ENCODE peak calls at places on chromosomes 3 and 15, in five cellular contexts. N is endothelial cell, S is astrocyte of the spinal cord, V is activated B cell treated with CpG ODN at 0.5 μM for 24 hours, Q is pancreas. X is an unnamed sample.

GRCh38 chr3:185187391-185187790 is 34.5 kb upstream of the C3orf70 start:
- DNase-seq in N (no peak), S (no peak), V (no peak), Q (no peak), X (no peak)

GRCh38 chr3:49135499-49135898 is 2.6 kb upstream of the LAMB2 start:
- DNase-seq in N (no peak), S (no peak), V (no peak), Q (no peak), X (no peak)

GRCh38 chr3:170614214-170614966 is 28.5 kb upstream of the SLC7A14 start:
- DNase-seq in N (no peak), S (peak; percentile 86), V (no peak), Q (no peak), X (no peak)

GRCh38 chr3:192844366-192844765 is 73.3 kb downstream of the MB21D2 start:
- DNase-seq in N (no peak), S (no peak), V (no peak), Q (no peak), X (no peak)

GRCh38 chr3:187361835-187362234 is 6.3 kb upstream of the RTP4 start:
- DNase-seq in N (no peak), S (no peak), V (no peak), Q (no peak), X (no peak)

GRCh38 chr3:18194431-18194830 is 230.7 kb downstream of the SATB1 start:
- DNase-seq in N (no peak), S (no peak), V (no peak), Q (no peak), X (no peak)

GRCh38 chr3:133695772-133696171 is 34.0 kb upstream of the TOPBP1 start:
- DNase-seq in N (no peak), S (no peak), V (no peak), Q (no peak), X (no peak)

GRCh38 chr3:84820126-84820525 is 138.7 kb upstream of the CADM2 start:
- DNase-seq in N (no peak), S (no peak), V (no peak), Q (no peak), X (no peak)

GRCh38 chr15:68843425-68844311 is 23.0 kb upstream of the ANP32A start:
- DNase-seq in N (peak; percentile 36), S (peak; percentile 25), V (peak; percentile 26), Q (no peak), X (no peak)

GRCh38 chr3:127431066-127431465 is 143.2 kb upstream of the PRR20G start:
- DNase-seq in N (no peak), S (no peak), V (no peak), Q (no peak), X (no peak)

GRCh38 chr3:149603126-149604074 is 54.4 kb downstream of the WWTR1 start:
- DNase-seq in N (no peak), S (peak; percentile 87), V (no peak), Q (no peak), X (no peak)

GRCh38 chr3:28243424-28244106 is 2.1 kb downstream of the CMC1 start:
- DNase-seq in N (no peak), S (no peak), V (no peak), Q (no peak), X (no peak)

GRCh38 chr3:32404714-32405113 is 13.1 kb downstream of the CMTM7 start:
- DNase-seq in N (no peak), S (no peak), V (no peak), Q (no peak), X (no peak)

GRCh38 chr3:70179111-70179510 is 133.3 kb downstream of the MDFIC2 start:
- DNase-seq in N (no peak), S (no peak), V (no peak), Q (no peak), X (no peak)

GRCh38 chr15:89575656-89576416 is 567 bp downstream of the TICRR start:
- DNase-seq in N (peak; percentile 18), S (peak; percentile 6), V (no peak), Q (peak; percentile 85), X (no peak)

DNA sequence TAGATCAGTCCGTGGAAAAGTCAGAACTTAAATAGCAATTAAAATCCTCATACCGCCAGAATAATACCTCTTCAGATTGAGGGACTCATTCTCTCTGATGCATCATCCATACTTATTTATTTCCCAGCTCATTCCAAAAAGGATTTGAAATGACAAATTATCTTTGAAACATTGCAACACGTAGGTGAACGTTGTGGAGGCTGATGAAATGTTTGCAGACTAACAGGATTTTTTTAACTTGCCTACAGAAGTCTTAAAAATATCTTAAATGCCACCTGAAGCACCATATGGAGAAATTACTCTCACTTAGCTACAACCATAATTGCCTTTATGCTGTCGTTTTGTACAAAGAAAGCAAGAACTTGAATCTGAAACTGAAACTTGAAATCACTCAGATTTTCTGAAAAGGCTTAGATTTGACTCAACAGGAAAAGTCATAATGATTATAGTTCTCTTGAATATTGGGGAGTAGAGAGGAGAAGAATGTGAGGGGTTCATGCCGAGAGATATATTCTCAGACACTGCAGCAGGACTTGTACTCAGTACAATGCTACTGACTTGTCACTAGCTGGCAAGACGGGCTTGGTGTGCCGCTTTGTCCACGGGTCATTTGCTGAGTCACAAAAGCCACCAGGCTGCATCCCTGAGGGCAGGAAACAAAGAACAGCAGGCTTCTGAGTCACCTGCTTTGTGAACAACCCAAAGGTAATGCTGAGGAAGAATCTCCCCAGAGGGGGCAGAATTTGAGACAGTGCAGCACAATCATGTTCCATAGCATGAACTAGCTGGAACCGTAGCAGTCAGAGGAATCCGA is 7.1 kb upstream of the FMN1 start:
- DNase-seq in N (peak; percentile 8), S (peak; percentile 30), V (peak; percentile 18), Q (peak; percentile 64), X (no peak)
- TF ChIP-seq CTCF in N (no peak), S (peak; percentile 36), V (no peak), Q (no peak), X (no peak)

DNA sequence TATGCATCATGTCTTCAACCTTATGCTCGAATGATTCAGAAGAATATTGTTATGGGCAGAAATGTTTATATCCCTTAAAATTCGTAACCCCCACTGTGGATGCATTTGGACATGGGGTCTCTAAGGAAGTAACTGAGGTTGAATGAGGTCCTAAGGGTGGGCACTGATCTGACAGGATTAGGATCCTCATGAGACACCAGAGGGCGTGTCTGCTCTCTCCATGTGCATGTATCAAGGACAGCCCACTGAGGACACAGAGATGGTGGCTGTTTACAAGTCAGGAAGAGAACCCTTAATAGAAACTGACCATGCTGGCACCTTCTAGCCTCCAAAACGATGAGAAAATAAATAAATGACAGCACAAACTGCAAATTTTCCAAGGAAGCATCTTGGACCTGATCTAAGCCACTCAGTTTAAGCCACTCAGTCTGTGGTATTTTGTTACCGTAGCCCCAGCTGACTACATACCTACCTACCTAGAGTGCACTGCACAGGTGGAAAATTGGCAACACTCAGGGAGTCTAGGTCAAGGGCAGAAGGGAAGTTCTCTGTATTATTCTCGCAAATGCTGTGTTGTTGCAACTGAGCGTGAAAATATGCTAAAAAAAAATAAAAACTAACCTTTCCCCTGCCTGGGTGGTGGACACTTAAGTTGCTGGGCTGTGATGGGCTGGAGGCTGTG is 126.6 kb downstream of the TJP1 start:
- DNase-seq in N (no peak), S (no peak), V (no peak), Q (no peak), X (no peak)
- TF ChIP-seq CTCF in N (no peak), S (no peak), V (no peak), Q (no peak), X (no peak)

GRCh38 chr3:88668180-88668579 is 439.2 kb upstream of the EPHA3 start:
- DNase-seq in N (no peak), S (no peak), V (no peak), Q (no peak), X (no peak)
- TF ChIP-seq CTCF in N (no peak), S (no peak), V (no peak), Q (no peak), X (no peak)

DNA sequence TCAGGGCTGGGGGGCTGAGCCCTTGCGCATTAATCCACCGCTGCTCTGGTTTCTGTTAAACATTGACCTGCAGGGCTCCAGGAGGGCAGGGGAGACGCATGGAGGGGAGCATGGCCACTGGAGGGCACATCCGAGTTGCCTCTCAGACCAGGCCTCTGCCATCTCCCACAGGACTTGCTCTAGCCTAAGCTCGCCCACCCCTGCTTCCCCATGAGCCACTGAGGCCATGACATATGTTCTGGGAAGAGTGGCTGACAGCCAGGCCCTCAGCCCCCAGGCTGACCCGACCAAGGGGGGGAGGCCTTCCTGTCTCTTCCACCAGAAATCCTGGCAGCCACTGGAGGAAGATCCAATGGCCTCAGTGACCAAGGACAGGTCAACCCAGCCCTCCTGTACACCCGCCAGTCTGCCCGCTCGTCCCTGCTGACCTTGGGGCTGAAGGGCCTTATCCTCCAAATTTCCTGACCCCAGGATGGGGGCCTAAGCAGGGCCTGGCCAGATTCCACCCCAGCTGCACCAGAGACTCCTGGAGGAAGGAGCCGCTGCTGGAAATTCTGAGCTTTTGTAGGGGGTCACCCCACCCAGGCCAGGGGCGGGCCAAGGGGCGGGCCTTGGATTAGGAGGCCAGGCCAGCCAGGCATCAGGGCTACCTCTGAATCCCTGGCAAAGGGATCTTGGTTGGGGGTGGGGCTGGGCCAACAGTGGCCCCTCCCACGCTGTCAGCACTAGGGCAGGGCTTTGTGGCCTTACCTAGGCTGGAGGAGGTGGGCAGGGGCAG is at the start of gene HYAL1:
- DNase-seq in N (no peak), S (no peak), V (no peak), Q (peak; percentile 88), X (peak; percentile 69)
- TF ChIP-seq CTCF in N (no peak), S (no peak), V (no peak), Q (no peak), X (no peak)